ENCODE peak calls at places on chromosomes 16 and 17, in seven cellular contexts. F is Panc1, O is GM12878, C is upper lobe of left lung, G is K562, K is HepG2, W is HCT116. Q is an unnamed sample.

GRCh38 chr16:57906385-57907316 is 64.3 kb downstream of the CNGB1 start:
- ATAC-seq in F (peak; percentile 72), G (peak; percentile 73), O (peak; percentile 78), K (peak; percentile 62), W (peak; percentile 41), C (peak; percentile 29), Q (no peak)

GRCh38 chr16:84284168-84284722 is 10.4 kb upstream of the WFDC1 start:
- ATAC-seq in C (peak; percentile 59), G (peak; percentile 65), F (no peak), O (no peak), W (peak; percentile 79), K (peak; percentile 87), Q (peak; percentile 85)

GRCh38 chr17:58818654-58819053 is 63.0 kb downstream of the PPM1E start:
- ATAC-seq in G (no peak), C (peak; percentile 46), W (no peak), K (no peak), O (no peak), F (no peak), Q (no peak)

GRCh38 chr16:26802440-26802839 is 264.3 kb upstream of the C16orf82 start:
- ATAC-seq in O (no peak), F (no peak), W (no peak), G (no peak), K (no peak), C (no peak), Q (no peak)

GRCh38 chr17:82195675-82196258 is 16.9 kb downstream of the CCDC57 start:
- ATAC-seq in W (no peak), K (no peak), O (no peak), F (no peak), C (no peak), G (no peak), Q (peak; percentile 41)

GRCh38 chr17:50703162-50703561 is 4.6 kb downstream of the ANKRD40 start:
- ATAC-seq in F (no peak), C (no peak), O (no peak), W (no peak), K (no peak), G (no peak), Q (no peak)

GRCh38 chr17:74960739-74961342 is 11.7 kb downstream of the HID1 start:
- ATAC-seq in K (peak; percentile 67), C (peak; percentile 80), W (peak; percentile 67), F (peak; percentile 85), G (peak; percentile 89), O (peak; percentile 92), Q (no peak)

GRCh38 chr17:63821809-63822208 is 5.4 kb upstream of the PSMC5 start:
- ATAC-seq in G (no peak), O (no peak), F (no peak), W (no peak), K (no peak), C (no peak), Q (no peak)

GRCh38 chr16:19001788-19002187 is 18.1 kb downstream of the TMC7 start:
- ATAC-seq in C (no peak), K (no peak), G (no peak), F (no peak), W (no peak), O (no peak), Q (no peak)

GRCh38 chr17:42832213-42832933 is 824 bp upstream of the PSME3 start:
- ATAC-seq in G (peak; percentile 62), F (peak; percentile 22), K (peak; percentile 61), O (peak; percentile 52), W (peak; percentile 45), C (peak; percentile 41), Q (peak; percentile 19)

GRCh38 chr17:82358467-82359350 is at the start of gene TEX19:
- ATAC-seq in K (peak; percentile 19), O (peak; percentile 67), G (peak; percentile 79), W (peak; percentile 72), F (peak; percentile 60), C (no peak), Q (no peak)

GRCh38 chr17:17935321-17936271 is 36.6 kb downstream of the TOM1L2 start:
- ATAC-seq in C (peak; percentile 61), G (no peak), W (no peak), O (no peak), F (peak; percentile 32), K (peak; percentile 64), Q (peak; percentile 89)

GRCh38 chr17:59399914-59400313 is 68.5 kb downstream of the YPEL2 start:
- ATAC-seq in K (no peak), C (no peak), F (no peak), O (no peak), W (no peak), G (no peak), Q (no peak)

GRCh38 chr16:50675686-50676610 is 5.2 kb downstream of the SNX20 start:
- ATAC-seq in F (no peak), K (no peak), C (peak; percentile 75), G (no peak), O (no peak), W (no peak), Q (no peak)

GRCh38 chr17:36463916-36464764 is 22.3 kb upstream of the ZNHIT3 start:
- ATAC-seq in F (peak; percentile 81), W (peak; percentile 100), C (peak; percentile 66), O (peak; percentile 87), K (peak; percentile 95), G (peak; percentile 100), Q (no peak)

DNA sequence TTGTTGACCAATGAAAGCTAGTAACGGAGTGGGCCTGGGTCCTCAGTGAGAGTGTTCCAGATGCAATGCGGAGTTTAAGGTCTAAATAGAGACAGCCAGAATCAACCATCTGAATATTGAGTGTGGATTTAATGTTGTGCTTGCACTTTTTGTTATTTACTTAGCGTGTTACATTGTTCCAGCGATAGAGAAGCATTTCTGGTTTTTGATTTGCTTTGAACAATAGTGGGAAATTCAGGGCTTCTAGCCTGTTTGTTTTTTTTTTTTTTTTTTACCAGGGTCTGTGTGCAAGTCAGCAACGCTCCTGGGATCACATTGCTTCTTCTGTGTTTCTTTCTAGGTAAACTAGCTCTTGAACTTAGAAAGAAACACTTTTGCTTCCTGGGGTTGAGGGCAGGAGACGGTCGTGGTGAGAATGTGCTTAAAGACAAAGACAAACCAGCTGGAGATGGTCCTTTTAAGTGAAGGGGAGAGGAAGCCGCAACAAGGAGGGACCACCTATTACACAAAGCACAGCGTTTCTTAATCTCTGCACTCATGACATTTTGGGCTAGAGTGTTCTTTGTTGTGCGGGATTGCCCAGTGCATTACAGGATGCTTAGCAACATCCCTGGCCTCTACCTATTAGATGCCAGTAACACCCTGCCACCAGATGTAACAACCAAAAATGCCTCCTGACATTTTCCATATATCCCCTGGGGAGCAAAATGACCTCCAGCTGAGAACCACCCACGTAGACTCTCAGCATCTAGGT is 119.2 kb downstream of the MAP2K6 start:
- ATAC-seq in C (no peak), K (no peak), O (no peak), W (no peak), G (no peak), F (no peak), Q (no peak)
- TF ChIP-seq POLR2AphosphoS5 in C (no peak), K (no peak), O (no peak), W (no peak), G (no peak), F (no peak), Q (no peak)

DNA sequence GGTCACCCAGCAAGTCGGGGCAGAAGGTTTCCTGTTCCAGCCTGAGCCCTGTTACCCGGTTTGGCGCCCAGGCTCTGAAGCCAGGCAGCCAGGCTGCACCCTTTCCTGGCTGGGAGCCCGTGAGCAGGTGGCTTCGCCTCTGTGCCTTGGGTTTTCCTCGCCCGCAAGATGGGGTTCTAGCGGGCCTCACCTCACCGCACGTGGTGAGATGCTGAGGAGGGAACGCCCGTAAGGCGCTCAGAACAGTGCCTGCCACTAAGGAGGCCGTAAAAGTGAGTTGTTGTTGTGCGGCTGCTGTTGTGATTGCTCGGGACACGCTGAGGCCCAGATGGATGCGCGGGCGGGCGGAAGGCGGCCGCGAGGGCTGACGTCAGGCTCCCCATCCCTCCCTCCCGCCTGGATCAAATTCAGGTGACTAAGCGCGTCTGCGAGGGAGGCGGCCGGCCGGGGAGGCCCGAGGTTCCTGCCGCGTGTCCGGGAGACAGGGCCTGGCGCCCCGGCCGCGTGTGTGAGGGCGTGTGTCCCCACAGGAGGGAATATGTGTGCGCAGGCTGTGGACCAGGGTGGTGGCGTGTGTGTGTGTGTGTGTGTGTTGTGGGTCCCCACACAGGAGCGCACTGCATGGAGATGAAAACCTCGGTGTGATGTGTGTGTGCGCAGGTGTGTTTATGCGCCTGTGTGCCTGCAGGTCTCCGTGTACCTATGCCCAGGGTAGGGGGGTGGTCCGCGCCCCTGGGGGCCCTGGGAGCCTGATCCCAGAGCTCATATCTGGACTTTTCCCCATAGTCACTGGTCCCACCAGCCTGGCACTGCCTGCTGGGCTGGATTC is 4.3 kb downstream of the CAMKK1 start:
- ATAC-seq in F (peak; percentile 37), O (no peak), C (no peak), G (peak; percentile 72), W (peak; percentile 35), K (no peak), Q (peak; percentile 60)
- TF ChIP-seq POLR2AphosphoS5 in F (no peak), O (no peak), C (no peak), G (peak; percentile 27), W (peak; percentile 72), K (no peak), Q (peak; percentile 70)

GRCh38 chr17:39213852-39214251 is 11.9 kb downstream of the STAC2 start:
- ATAC-seq in F (peak; percentile 58), K (peak; percentile 50), O (no peak), G (peak; percentile 20), W (peak; percentile 98), C (peak; percentile 49), Q (no peak)

GRCh38 chr17:39210093-39210434 is 10.0 kb downstream of the RPL19 start:
- ATAC-seq in K (no peak), F (no peak), C (no peak), W (no peak), O (no peak), G (no peak), Q (no peak)

GRCh38 chr17:39209317-39210092 is 9.4 kb downstream of the RPL19 start:
- ATAC-seq in W (no peak), O (peak; percentile 12), K (no peak), F (no peak), G (no peak), C (peak; percentile 49), Q (peak; percentile 82)

GRCh38 chr17:39212200-39212810 is 12.2 kb downstream of the RPL19 start:
- ATAC-seq in W (no peak), C (no peak), O (no peak), G (peak; percentile 41), K (no peak), F (no peak), Q (no peak)

GRCh38 chr17:39212841-39213480 is 12.8 kb downstream of the STAC2 start:
- ATAC-seq in K (no peak), W (no peak), G (no peak), C (peak; percentile 80), F (no peak), O (no peak), Q (no peak)
- TF ChIP-seq POLR2AphosphoS5 in K (no peak), W (no peak), G (no peak), C (peak; percentile 22), F (no peak), O (no peak), Q (no peak)

GRCh38 chr16:72847187-72848044 is 200.5 kb downstream of the ZFHX3 start:
- ATAC-seq in C (no peak), G (peak; percentile 88), K (peak; percentile 87), F (peak; percentile 83), W (peak; percentile 82), O (peak; percentile 86), Q (no peak)

GRCh38 chr16:72850863-72851262 is 197.1 kb downstream of the ZFHX3 start:
- ATAC-seq in G (no peak), W (no peak), F (no peak), K (no peak), C (no peak), O (no peak), Q (peak; percentile 29)

GRCh38 chr16:72848045-72848410 is 199.9 kb downstream of the ZFHX3 start:
- ATAC-seq in K (no peak), C (no peak), O (no peak), F (no peak), W (peak; percentile 11), G (no peak), Q (no peak)

GRCh38 chr16:72850021-72850420 is 197.9 kb downstream of the ZFHX3 start:
- ATAC-seq in F (no peak), K (no peak), O (no peak), C (no peak), W (no peak), G (no peak), Q (no peak)

GRCh38 chr16:72848759-72849664 is 198.9 kb downstream of the ZFHX3 start:
- ATAC-seq in F (peak; percentile 76), K (no peak), G (no peak), C (peak; percentile 70), W (peak; percentile 72), O (no peak), Q (peak; percentile 79)
- TF ChIP-seq POLR2AphosphoS5 in F (no peak), K (no peak), G (no peak), C (peak; percentile 41), W (peak; percentile 32), O (no peak), Q (peak; percentile 87)